ENCODE peak calls at places on chromosomes 5 and 9, in ten cellular contexts. G, K, C, I, F, S, R, L, W and M are unnamed samples. For H3K4me1, the result is how much of the 10 kb centered on the place peaks cover.

GRCh38 chr9:17852108-17852507 is 273.2 kb downstream of the SH3GL2 start:
- DNase-seq in R (no peak), S (no peak), I (no peak), K (no peak), W (no peak), L (no peak), C (no peak), G (no peak), F (no peak), M (no peak)

GRCh38 chr5:39491210-39491609 is 66.4 kb upstream of the DAB2 start:
- DNase-seq in R (no peak), L (no peak), I (no peak), C (no peak), K (no peak), W (no peak), G (no peak), S (no peak), F (no peak), M (no peak)

GRCh38 chr5:82952326-82952725 is 124.9 kb downstream of the TMEM167A start:
- DNase-seq in F (no peak), K (no peak), G (no peak), C (no peak), L (no peak), S (no peak), I (no peak), W (no peak), R (no peak), M (no peak)

GRCh38 chr9:99491408-99492259 is 269.6 kb downstream of the SEC61B start:
- DNase-seq in R (no peak), S (no peak), W (no peak), L (peak), G (no peak), K (no peak), I (no peak), C (no peak), F (no peak), M (no peak)

GRCh38 chr9:84819446-84819845 is 149.9 kb downstream of the NTRK2 start:
- DNase-seq in F (no peak), G (no peak), S (peak), L (no peak), R (no peak), C (no peak), W (peak), K (no peak), I (no peak), M (no peak)

GRCh38 chr5:33118761-33119415 is 321.9 kb upstream of the TARS1 start:
- DNase-seq in I (no peak), G (no peak), C (no peak), W (no peak), K (no peak), F (no peak), R (no peak), L (no peak), S (no peak), M (no peak)

GRCh38 chr5:19047277-19047676 is 940.7 kb downstream of the CDH18 start:
- DNase-seq in K (no peak), L (no peak), F (no peak), G (no peak), C (no peak), I (no peak), R (no peak), W (no peak), S (no peak), M (no peak)

GRCh38 chr5:28523416-28523815 is 1485.0 kb upstream of the CDH9 start:
- DNase-seq in F (no peak), G (no peak), C (no peak), I (no peak), R (no peak), L (no peak), K (no peak), W (no peak), S (no peak), M (no peak)

GRCh38 chr5:69206528-69207190 is 17.3 kb downstream of the CENPH start:
- DNase-seq in L (no peak), S (no peak), R (peak), W (no peak), G (peak), K (no peak), F (no peak), I (no peak), C (no peak), M (no peak)

GRCh38 chr5:139693676-139694364 is 45.7 kb downstream of the CXXC5 start:
- DNase-seq in W (no peak), I (no peak), S (no peak), G (no peak), C (no peak), F (no peak), K (no peak), L (no peak), R (no peak), M (no peak)

GRCh38 chr5:132369471-132370240 is at the start of gene SLC22A5:
- DNase-seq in K (peak), S (peak), I (peak), L (no peak), C (peak), W (no peak), F (peak), G (peak), R (peak), M (peak)

GRCh38 chr5:93622240-93622885 is 39.3 kb downstream of the NR2F1 start:
- DNase-seq in F (peak), W (no peak), K (no peak), R (peak), S (no peak), C (no peak), L (no peak), G (no peak), I (no peak), M (no peak)

GRCh38 chr9:8552732-8553131 is 753.2 kb upstream of the DMAC1 start:
- DNase-seq in S (no peak), L (no peak), K (no peak), R (no peak), G (no peak), I (no peak), W (no peak), C (no peak), F (no peak), M (no peak)

GRCh38 chr9:86303316-86303975 is 21.1 kb upstream of the ISCA1 start:
- DNase-seq in S (peak), R (no peak), L (no peak), C (no peak), K (no peak), W (no peak), F (no peak), I (no peak), G (no peak), M (no peak)

DNA sequence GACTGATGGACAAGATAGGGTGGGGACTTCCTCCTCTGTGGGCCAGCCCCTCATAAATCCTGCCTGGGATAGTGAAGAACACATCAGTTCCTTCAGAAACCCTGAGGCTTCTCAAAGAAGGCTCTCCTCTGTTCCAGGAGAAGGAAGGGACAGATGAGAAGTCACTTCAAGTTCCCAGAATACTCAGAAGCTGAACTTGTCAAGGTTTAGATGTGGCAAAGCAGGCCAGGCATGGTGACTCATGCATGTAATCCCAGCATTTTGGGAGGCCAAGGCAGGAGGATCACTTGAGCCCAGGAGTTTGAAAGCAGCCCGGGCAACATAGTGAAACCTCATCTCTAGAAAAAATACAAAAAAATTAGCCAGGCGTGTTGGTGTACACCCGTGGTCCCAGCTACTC is 38.5 kb downstream of the STOM start:
- DNase-seq in R (no peak), F (no peak), C (no peak), S (no peak), W (no peak), I (no peak), L (no peak), G (no peak), K (no peak), M (no peak)
- TF ChIP-seq POLR2AphosphoS5 in R (no peak), F (no peak), C (no peak), S (no peak), W (peak), I (no peak), L (no peak), G (no peak), K (peak), M (peak)

GRCh38 chr9:133826289-133827085 is 88.3 kb upstream of the SARDH start:
- DNase-seq in C (no peak), I (no peak), W (no peak), R (no peak), G (no peak), L (no peak), K (no peak), S (no peak), F (peak), M (no peak)
- H3K4me1 ChIP-seq in C (under half), I (under half), W (under half), R (under half), G (under half), L (under half), K (under half), S (under half), F (under half), M (under half)

GRCh38 chr5:1227669-1228068 is 2.5 kb downstream of the SLC6A18 start:
- DNase-seq in S (no peak), F (no peak), C (no peak), I (no peak), G (no peak), L (no peak), W (no peak), R (peak), K (no peak), M (no peak)
- TF ChIP-seq EP300 in S (no peak), F (no peak), C (no peak), I (no peak), G (no peak), L (no peak), W (no peak), R (no peak), K (no peak), M (no peak)

DNA sequence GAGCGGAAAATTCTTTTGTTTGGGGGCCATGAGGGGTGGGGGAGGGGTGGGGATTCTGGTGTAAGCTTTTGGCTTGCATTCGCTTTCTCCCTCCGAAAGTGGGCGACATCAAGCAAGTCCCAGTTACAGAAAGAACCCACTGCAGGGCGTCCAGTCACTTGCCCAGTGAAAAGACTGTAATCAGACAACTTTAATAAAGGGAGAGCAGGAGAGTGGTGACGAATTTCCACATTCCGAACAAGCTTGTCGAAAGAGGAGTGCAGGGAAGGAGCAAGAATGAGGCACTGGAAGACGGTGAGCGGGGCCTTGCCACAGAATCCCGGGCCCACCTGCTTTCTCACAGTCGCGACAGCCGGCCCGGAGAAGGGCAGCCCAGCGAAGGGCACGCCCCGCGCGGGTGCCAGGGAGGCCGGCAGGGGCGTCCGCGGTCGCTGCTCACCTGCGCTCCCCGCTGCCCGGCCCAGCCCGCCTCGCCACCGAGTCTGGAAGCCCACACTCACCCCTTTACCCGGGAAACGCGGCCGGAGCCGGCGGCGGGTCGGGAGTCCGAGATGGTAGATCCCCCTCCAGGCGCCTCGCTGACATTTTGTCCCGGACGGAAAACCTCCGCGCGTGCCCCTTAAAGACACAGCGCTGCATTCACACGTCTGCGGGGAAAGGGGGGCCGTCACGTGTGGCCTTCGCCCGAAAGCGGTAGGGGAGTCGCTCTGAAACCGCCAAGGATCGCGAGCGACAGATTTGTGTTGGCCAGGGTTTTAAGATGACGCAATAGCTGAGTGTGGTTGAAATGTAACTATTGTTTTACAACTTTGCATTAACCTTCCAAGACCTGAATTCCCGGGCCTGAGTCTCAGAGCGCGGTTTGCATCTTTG is at the start of gene ZBED3:
- DNase-seq in W (no peak), R (peak), L (peak), K (peak), G (peak), S (no peak), C (peak), I (peak), F (peak), M (peak)
- TF ChIP-seq POLR2AphosphoS5 in W (peak), R (peak), L (no peak), K (peak), G (peak), S (no peak), C (peak), I (peak), F (peak), M (peak)